ENCODE peak calls at places on chromosomes 5 and 9, in four cellular contexts. One of them, this sample, is unnamed.

GRCh38 chr9:70962761-70963445 is 158.5 kb downstream of the TRPM3 start:
- DNase-seq in COR-L47: peak; percentile 28
- DNase-seq in activated CD4-positive, alpha-beta T cell treated with anti-CD3 and anti-CD28 coated beads for 48 hours: no peak
- DNase-seq in endodermal cell: no peak
- DNase-seq in this sample: no peak

GRCh38 chr5:76363385-76364261 is 39.5 kb upstream of the IQGAP2 start:
- DNase-seq in COR-L47: no peak
- DNase-seq in activated CD4-positive, alpha-beta T cell treated with anti-CD3 and anti-CD28 coated beads for 48 hours: no peak
- DNase-seq in endodermal cell: no peak
- DNase-seq in this sample: no peak

GRCh38 chr9:112059145-112059979 is 115.7 kb downstream of the SUSD1 start:
- DNase-seq in COR-L47: no peak
- DNase-seq in activated CD4-positive, alpha-beta T cell treated with anti-CD3 and anti-CD28 coated beads for 48 hours: no peak
- DNase-seq in endodermal cell: no peak
- DNase-seq in this sample: no peak

GRCh38 chr5:132211787-132212186 is 15.9 kb downstream of the P4HA2 start:
- DNase-seq in COR-L47: no peak
- DNase-seq in activated CD4-positive, alpha-beta T cell treated with anti-CD3 and anti-CD28 coated beads for 48 hours: no peak
- DNase-seq in endodermal cell: peak; percentile 68
- DNase-seq in this sample: no peak

GRCh38 chr5:170429014-170429413 is 39.8 kb upstream of the KCNMB1 start:
- DNase-seq in COR-L47: no peak
- DNase-seq in activated CD4-positive, alpha-beta T cell treated with anti-CD3 and anti-CD28 coated beads for 48 hours: no peak
- DNase-seq in endodermal cell: peak; percentile 72
- DNase-seq in this sample: no peak

GRCh38 chr5:102767864-102768263 is 12.8 kb downstream of the PAM start:
- DNase-seq in COR-L47: no peak
- DNase-seq in activated CD4-positive, alpha-beta T cell treated with anti-CD3 and anti-CD28 coated beads for 48 hours: peak; percentile 41
- DNase-seq in endodermal cell: no peak
- DNase-seq in this sample: no peak

GRCh38 chr9:121642758-121643157 is 8.7 kb upstream of the DAB2IP start:
- DNase-seq in COR-L47: no peak
- DNase-seq in activated CD4-positive, alpha-beta T cell treated with anti-CD3 and anti-CD28 coated beads for 48 hours: no peak
- DNase-seq in endodermal cell: no peak
- DNase-seq in this sample: no peak

GRCh38 chr9:89022902-89023301 is 31.6 kb downstream of the S1PR3 start:
- DNase-seq in COR-L47: no peak
- DNase-seq in activated CD4-positive, alpha-beta T cell treated with anti-CD3 and anti-CD28 coated beads for 48 hours: no peak
- DNase-seq in endodermal cell: no peak
- DNase-seq in this sample: no peak

GRCh38 chr9:114051706-114052105 is 26.4 kb downstream of the AMBP start:
- DNase-seq in COR-L47: no peak
- DNase-seq in activated CD4-positive, alpha-beta T cell treated with anti-CD3 and anti-CD28 coated beads for 48 hours: no peak
- DNase-seq in endodermal cell: no peak
- DNase-seq in this sample: no peak

GRCh38 chr5:126718246-126718868 is 58.6 kb upstream of the LMNB1 start:
- DNase-seq in COR-L47: no peak
- DNase-seq in activated CD4-positive, alpha-beta T cell treated with anti-CD3 and anti-CD28 coated beads for 48 hours: no peak
- DNase-seq in endodermal cell: peak; percentile 92
- DNase-seq in this sample: no peak

GRCh38 chr5:75368391-75368790 is 31.4 kb downstream of the HMGCR start:
- DNase-seq in COR-L47: no peak
- DNase-seq in activated CD4-positive, alpha-beta T cell treated with anti-CD3 and anti-CD28 coated beads for 48 hours: no peak
- DNase-seq in endodermal cell: no peak
- DNase-seq in this sample: no peak

GRCh38 chr9:99274511-99274910 is 52.4 kb downstream of the SEC61B start:
- DNase-seq in COR-L47: no peak
- DNase-seq in activated CD4-positive, alpha-beta T cell treated with anti-CD3 and anti-CD28 coated beads for 48 hours: no peak
- DNase-seq in endodermal cell: peak; percentile 2
- DNase-seq in this sample: no peak

GRCh38 chr9:10661376-10661775 is 48.6 kb upstream of the PTPRD start:
- DNase-seq in COR-L47: no peak
- DNase-seq in activated CD4-positive, alpha-beta T cell treated with anti-CD3 and anti-CD28 coated beads for 48 hours: no peak
- DNase-seq in endodermal cell: no peak
- DNase-seq in this sample: no peak

GRCh38 chr5:151565971-151566370 is 25.2 kb downstream of the FAT2 start:
- DNase-seq in COR-L47: no peak
- DNase-seq in activated CD4-positive, alpha-beta T cell treated with anti-CD3 and anti-CD28 coated beads for 48 hours: no peak
- DNase-seq in endodermal cell: no peak
- DNase-seq in this sample: no peak

GRCh38 chr5:100855940-100856339 is 47.1 kb downstream of the ST8SIA4 start:
- DNase-seq in COR-L47: no peak
- DNase-seq in activated CD4-positive, alpha-beta T cell treated with anti-CD3 and anti-CD28 coated beads for 48 hours: no peak
- DNase-seq in endodermal cell: no peak
- DNase-seq in this sample: no peak

GRCh38 chr9:98995059-98995665 is 51.5 kb downstream of the COL15A1 start:
- DNase-seq in COR-L47: peak; percentile 5
- DNase-seq in activated CD4-positive, alpha-beta T cell treated with anti-CD3 and anti-CD28 coated beads for 48 hours: no peak
- DNase-seq in endodermal cell: peak; percentile 28
- DNase-seq in this sample: no peak

This sample was measured in NCI-H2081 treated with DMSO at 0.1 percent for 48 hours.